ENCODE peak calls at places on chromosomes 5 and 9, in five cellular contexts. One of them, this sample, is unnamed.

GRCh38 chr5:9898319-9898718 is 268.2 kb upstream of the TAS2R1 start:
- DNase-seq in amygdala: no peak
- DNase-seq in T follicular helper cell: no peak
- DNase-seq in pulmonary artery endothelial cell: no peak
- DNase-seq in NCI-H1092: no peak
- DNase-seq in this sample: peak

GRCh38 chr5:17305964-17306725 is 88.7 kb downstream of the BASP1 start:
- DNase-seq in NCI-H1092: no peak
- DNase-seq in T follicular helper cell: no peak
- DNase-seq in pulmonary artery endothelial cell: no peak
- DNase-seq in amygdala: no peak
- DNase-seq in this sample: no peak

GRCh38 chr5:156391139-156391538 is 64.2 kb downstream of the SGCD start:
- DNase-seq in NCI-H1092: no peak
- DNase-seq in T follicular helper cell: no peak
- DNase-seq in amygdala: no peak
- DNase-seq in pulmonary artery endothelial cell: no peak
- DNase-seq in this sample: no peak

GRCh38 chr9:22682536-22683392 is 236.1 kb downstream of the DMRTA1 start:
- DNase-seq in amygdala: peak
- DNase-seq in T follicular helper cell: no peak
- DNase-seq in pulmonary artery endothelial cell: no peak
- DNase-seq in NCI-H1092: no peak
- DNase-seq in this sample: no peak

GRCh38 chr9:12657233-12657632 is 36.0 kb upstream of the TYRP1 start:
- DNase-seq in T follicular helper cell: no peak
- DNase-seq in amygdala: no peak
- DNase-seq in NCI-H1092: no peak
- DNase-seq in pulmonary artery endothelial cell: no peak
- DNase-seq in this sample: no peak

GRCh38 chr5:52560366-52560765 is 227.3 kb upstream of the ITGA1 start:
- DNase-seq in NCI-H1092: peak
- DNase-seq in pulmonary artery endothelial cell: no peak
- DNase-seq in T follicular helper cell: no peak
- DNase-seq in amygdala: no peak
- DNase-seq in this sample: peak

GRCh38 chr5:180692426-180692825 is 43.0 kb upstream of the FLT4 start:
- DNase-seq in NCI-H1092: no peak
- DNase-seq in pulmonary artery endothelial cell: no peak
- DNase-seq in amygdala: no peak
- DNase-seq in T follicular helper cell: no peak
- DNase-seq in this sample: no peak

GRCh38 chr5:15585128-15585527 is 85.1 kb downstream of the FBXL7 start:
- DNase-seq in T follicular helper cell: no peak
- DNase-seq in pulmonary artery endothelial cell: no peak
- DNase-seq in NCI-H1092: no peak
- DNase-seq in amygdala: no peak
- DNase-seq in this sample: no peak

GRCh38 chr9:135907006-135907434 is 326 bp downstream of the CAMSAP1 start:
- DNase-seq in pulmonary artery endothelial cell: no peak
- DNase-seq in NCI-H1092: no peak
- DNase-seq in T follicular helper cell: no peak
- DNase-seq in amygdala: no peak
- DNase-seq in this sample: peak

GRCh38 chr5:156934450-156935211 is 28.4 kb downstream of the TIMD4 start:
- DNase-seq in amygdala: no peak
- DNase-seq in pulmonary artery endothelial cell: no peak
- DNase-seq in T follicular helper cell: peak
- DNase-seq in NCI-H1092: peak
- DNase-seq in this sample: peak

GRCh38 chr5:113039229-113039628 is 62.6 kb downstream of the DCP2 start:
- DNase-seq in amygdala: no peak
- DNase-seq in T follicular helper cell: no peak
- DNase-seq in NCI-H1092: no peak
- DNase-seq in pulmonary artery endothelial cell: no peak
- DNase-seq in this sample: no peak

This sample was measured in NCI-H345.